ENCODE peak calls at places on chromosomes 4 and X, in ten cellular contexts. One of them, this sample, is unnamed.

GRCh38 chr4:97910005-97910404 is 233.3 kb downstream of the STPG2 start:
- DNase-seq in RWPE2: peak; percentile 20
- DNase-seq in mammary epithelial cell: no peak
- DNase-seq in heart left ventricle: no peak
- DNase-seq in left ventricle myocardium inferior: no peak
- DNase-seq in keratinocyte: no peak
- DNase-seq in adrenal gland: no peak
- DNase-seq in ovary: no peak
- DNase-seq in psoas muscle: no peak
- DNase-seq in IMR-90: no peak
- DNase-seq in this sample: no peak

GRCh38 chrX:48558270-48558669 is 16.0 kb upstream of the RBM3 start:
- DNase-seq in left ventricle myocardium inferior: no peak
- DNase-seq in adrenal gland: no peak
- DNase-seq in keratinocyte: peak; percentile 69
- DNase-seq in mammary epithelial cell: peak; percentile 87
- DNase-seq in psoas muscle: no peak
- DNase-seq in RWPE2: no peak
- DNase-seq in IMR-90: peak; percentile 87
- DNase-seq in ovary: no peak
- DNase-seq in heart left ventricle: no peak
- DNase-seq in this sample: no peak

GRCh38 chr4:124948976-124949597 is 236.6 kb upstream of the ANKRD50 start:
- DNase-seq in left ventricle myocardium inferior: no peak
- DNase-seq in psoas muscle: no peak
- DNase-seq in RWPE2: no peak
- DNase-seq in IMR-90: peak; percentile 65
- DNase-seq in mammary epithelial cell: peak; percentile 32
- DNase-seq in keratinocyte: no peak
- DNase-seq in heart left ventricle: no peak
- DNase-seq in ovary: no peak
- DNase-seq in adrenal gland: no peak
- DNase-seq in this sample: no peak

GRCh38 chr4:83850435-83850834 is 314.5 kb downstream of the GPAT3 start:
- DNase-seq in adrenal gland: no peak
- DNase-seq in heart left ventricle: no peak
- DNase-seq in mammary epithelial cell: no peak
- DNase-seq in psoas muscle: no peak
- DNase-seq in IMR-90: peak; percentile 52
- DNase-seq in RWPE2: no peak
- DNase-seq in left ventricle myocardium inferior: no peak
- DNase-seq in ovary: no peak
- DNase-seq in keratinocyte: no peak
- DNase-seq in this sample: no peak

GRCh38 chrX:2917767-2918166 is 11.4 kb downstream of the ARSD start:
- DNase-seq in keratinocyte: no peak
- DNase-seq in IMR-90: no peak
- DNase-seq in heart left ventricle: no peak
- DNase-seq in left ventricle myocardium inferior: no peak
- DNase-seq in mammary epithelial cell: no peak
- DNase-seq in RWPE2: no peak
- DNase-seq in psoas muscle: peak; percentile 44
- DNase-seq in adrenal gland: no peak
- DNase-seq in ovary: no peak
- DNase-seq in this sample: no peak

GRCh38 chr4:70688795-70689231 is 481 bp downstream of the UTP3 start:
- DNase-seq in RWPE2: no peak
- DNase-seq in left ventricle myocardium inferior: no peak
- DNase-seq in mammary epithelial cell: no peak
- DNase-seq in adrenal gland: no peak
- DNase-seq in psoas muscle: no peak
- DNase-seq in IMR-90: no peak
- DNase-seq in keratinocyte: no peak
- DNase-seq in heart left ventricle: no peak
- DNase-seq in ovary: no peak
- DNase-seq in this sample: no peak

GRCh38 chrX:13285229-13285628 is 34.6 kb downstream of the ATXN3L start:
- DNase-seq in RWPE2: no peak
- DNase-seq in adrenal gland: no peak
- DNase-seq in left ventricle myocardium inferior: no peak
- DNase-seq in IMR-90: no peak
- DNase-seq in ovary: no peak
- DNase-seq in heart left ventricle: no peak
- DNase-seq in keratinocyte: no peak
- DNase-seq in mammary epithelial cell: no peak
- DNase-seq in psoas muscle: no peak
- DNase-seq in this sample: no peak

GRCh38 chrX:137031517-137032377 is 2.0 kb downstream of the GPR101 start:
- DNase-seq in keratinocyte: no peak
- DNase-seq in left ventricle myocardium inferior: no peak
- DNase-seq in ovary: no peak
- DNase-seq in psoas muscle: no peak
- DNase-seq in mammary epithelial cell: peak; percentile 25
- DNase-seq in heart left ventricle: no peak
- DNase-seq in adrenal gland: no peak
- DNase-seq in RWPE2: no peak
- DNase-seq in IMR-90: peak; percentile 10
- DNase-seq in this sample: no peak

GRCh38 chr4:24103434-24104168 is 213.8 kb upstream of the PPARGC1A start:
- DNase-seq in adrenal gland: no peak
- DNase-seq in mammary epithelial cell: no peak
- DNase-seq in IMR-90: peak; percentile 58
- DNase-seq in ovary: no peak
- DNase-seq in heart left ventricle: no peak
- DNase-seq in RWPE2: no peak
- DNase-seq in keratinocyte: no peak
- DNase-seq in psoas muscle: no peak
- DNase-seq in left ventricle myocardium inferior: no peak
- DNase-seq in this sample: no peak

GRCh38 chrX:109600114-109600710 is 24.8 kb downstream of the KCNE5 start:
- DNase-seq in left ventricle myocardium inferior: peak; percentile 18
- DNase-seq in heart left ventricle: peak; percentile 33
- DNase-seq in adrenal gland: no peak
- DNase-seq in keratinocyte: no peak
- DNase-seq in mammary epithelial cell: no peak
- DNase-seq in IMR-90: no peak
- DNase-seq in psoas muscle: peak; percentile 61
- DNase-seq in RWPE2: no peak
- DNase-seq in ovary: no peak
- DNase-seq in this sample: no peak

GRCh38 chr4:76197001-76197743 is 16.5 kb downstream of the SCARB2 start:
- DNase-seq in heart left ventricle: no peak
- DNase-seq in left ventricle myocardium inferior: no peak
- DNase-seq in IMR-90: peak; percentile 41
- DNase-seq in psoas muscle: no peak
- DNase-seq in ovary: peak; percentile 18
- DNase-seq in RWPE2: no peak
- DNase-seq in mammary epithelial cell: peak; percentile 60
- DNase-seq in adrenal gland: no peak
- DNase-seq in keratinocyte: no peak
- DNase-seq in this sample: no peak

GRCh38 chr4:127549521-127549920 is 83.2 kb upstream of the INTU start:
- DNase-seq in RWPE2: no peak
- DNase-seq in adrenal gland: no peak
- DNase-seq in IMR-90: no peak
- DNase-seq in mammary epithelial cell: no peak
- DNase-seq in ovary: no peak
- DNase-seq in left ventricle myocardium inferior: no peak
- DNase-seq in psoas muscle: no peak
- DNase-seq in keratinocyte: no peak
- DNase-seq in heart left ventricle: no peak
- DNase-seq in this sample: no peak

GRCh38 chr4:168408620-168409019 is 71.7 kb downstream of the DDX60L start:
- DNase-seq in left ventricle myocardium inferior: peak; percentile 48
- DNase-seq in IMR-90: peak; percentile 98
- DNase-seq in ovary: peak; percentile 73
- DNase-seq in RWPE2: peak; percentile 77
- DNase-seq in heart left ventricle: no peak
- DNase-seq in adrenal gland: peak; percentile 34
- DNase-seq in keratinocyte: no peak
- DNase-seq in psoas muscle: peak; percentile 62
- DNase-seq in mammary epithelial cell: peak; percentile 88
- DNase-seq in this sample: no peak

GRCh38 chr4:22607382-22607781 is 85.4 kb upstream of the GBA3 start:
- DNase-seq in psoas muscle: peak; percentile 67
- DNase-seq in adrenal gland: peak; percentile 41
- DNase-seq in left ventricle myocardium inferior: peak; percentile 23
- DNase-seq in ovary: no peak
- DNase-seq in RWPE2: no peak
- DNase-seq in IMR-90: peak; percentile 31
- DNase-seq in keratinocyte: no peak
- DNase-seq in heart left ventricle: peak; percentile 45
- DNase-seq in mammary epithelial cell: peak; percentile 35
- DNase-seq in this sample: peak; percentile 57

GRCh38 chr4:74117024-74117534 is 18.1 kb upstream of the CXCL2 start:
- DNase-seq in mammary epithelial cell: peak; percentile 95
- DNase-seq in left ventricle myocardium inferior: peak; percentile 32
- DNase-seq in heart left ventricle: no peak
- DNase-seq in keratinocyte: no peak
- DNase-seq in ovary: no peak
- DNase-seq in RWPE2: no peak
- DNase-seq in IMR-90: peak; percentile 98
- DNase-seq in psoas muscle: peak; percentile 58
- DNase-seq in adrenal gland: peak; percentile 82
- DNase-seq in this sample: no peak

GRCh38 chrX:10769696-10770619 is 149.6 kb upstream of the MID1 start:
- DNase-seq in IMR-90: peak; percentile 61
- DNase-seq in keratinocyte: no peak
- DNase-seq in adrenal gland: no peak
- DNase-seq in ovary: no peak
- DNase-seq in heart left ventricle: no peak
- DNase-seq in mammary epithelial cell: no peak
- DNase-seq in psoas muscle: no peak
- DNase-seq in RWPE2: no peak
- DNase-seq in left ventricle myocardium inferior: no peak
- DNase-seq in this sample: peak; percentile 34

GRCh38 chr4:173835863-173836262 is 305.8 kb upstream of the HAND2 start:
- DNase-seq in keratinocyte: no peak
- DNase-seq in mammary epithelial cell: peak; percentile 3
- DNase-seq in ovary: no peak
- DNase-seq in adrenal gland: no peak
- DNase-seq in RWPE2: no peak
- DNase-seq in IMR-90: peak; percentile 80
- DNase-seq in heart left ventricle: no peak
- DNase-seq in left ventricle myocardium inferior: peak; percentile 16
- DNase-seq in psoas muscle: no peak
- DNase-seq in this sample: no peak

GRCh38 chrX:110180176-110180927 is 137.5 kb downstream of the AMMECR1 start:
- DNase-seq in mammary epithelial cell: peak; percentile 66
- DNase-seq in heart left ventricle: no peak
- DNase-seq in left ventricle myocardium inferior: peak; percentile 22
- DNase-seq in keratinocyte: no peak
- DNase-seq in adrenal gland: peak; percentile 39
- DNase-seq in RWPE2: peak; percentile 68
- DNase-seq in ovary: peak; percentile 69
- DNase-seq in psoas muscle: no peak
- DNase-seq in IMR-90: peak; percentile 84
- DNase-seq in this sample: no peak

DNA sequence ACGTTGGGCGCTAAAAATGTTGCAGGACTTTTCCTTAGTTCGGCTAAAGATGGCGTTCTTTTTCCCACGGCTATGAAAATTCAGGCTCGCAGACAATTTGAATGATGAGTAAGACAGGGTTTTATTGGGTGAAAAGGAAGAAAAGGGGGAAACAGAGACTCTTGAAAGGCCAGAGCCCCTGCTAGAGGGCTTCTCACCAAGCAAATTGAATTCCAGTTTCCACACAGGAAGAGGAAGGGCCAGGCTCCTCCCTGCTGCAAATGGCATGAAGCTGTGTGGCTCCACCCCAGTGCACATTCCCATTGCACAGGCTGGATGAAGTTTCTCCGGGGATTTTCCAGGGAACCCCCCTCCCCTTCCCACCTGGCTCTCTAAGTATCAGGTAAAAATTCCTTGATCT is 210.9 kb downstream of the KLHL4 start:
- DNase-seq in adrenal gland: no peak
- DNase-seq in mammary epithelial cell: no peak
- DNase-seq in ovary: no peak
- DNase-seq in left ventricle myocardium inferior: no peak
- DNase-seq in keratinocyte: no peak
- DNase-seq in RWPE2: no peak
- DNase-seq in IMR-90: no peak
- DNase-seq in heart left ventricle: no peak
- DNase-seq in psoas muscle: no peak
- DNase-seq in this sample: no peak
- H3K4me3 ChIP-seq in adrenal gland: no peak overlapping the region
- H3K4me3 ChIP-seq in mammary epithelial cell: no peak overlapping the region
- H3K4me3 ChIP-seq in ovary: no peak overlapping the region
- H3K4me3 ChIP-seq in left ventricle myocardium inferior: no peak overlapping the region
- H3K4me3 ChIP-seq in keratinocyte: no peak overlapping the region
- H3K4me3 ChIP-seq in RWPE2: no peak overlapping the region
- H3K4me3 ChIP-seq in IMR-90: no peak overlapping the region
- H3K4me3 ChIP-seq in heart left ventricle: no peak overlapping the region
- H3K4me3 ChIP-seq in psoas muscle: no peak overlapping the region
- H3K4me3 ChIP-seq in this sample: no peak overlapping the region

GRCh38 chr4:126405369-126405982 is 1090.7 kb downstream of the FAT4 start:
- DNase-seq in IMR-90: peak; percentile 39
- DNase-seq in heart left ventricle: no peak
- DNase-seq in psoas muscle: no peak
- DNase-seq in ovary: no peak
- DNase-seq in RWPE2: no peak
- DNase-seq in left ventricle myocardium inferior: no peak
- DNase-seq in mammary epithelial cell: peak; percentile 16
- DNase-seq in adrenal gland: no peak
- DNase-seq in keratinocyte: no peak
- DNase-seq in this sample: no peak
- TF ChIP-seq CTCF in IMR-90: peak; percentile 38
- TF ChIP-seq CTCF in heart left ventricle: peak; percentile 45
- TF ChIP-seq CTCF in psoas muscle: peak; percentile 9
- TF ChIP-seq CTCF in ovary: no peak
- TF ChIP-seq CTCF in RWPE2: peak; percentile 29
- TF ChIP-seq CTCF in left ventricle myocardium inferior: peak; percentile 60
- TF ChIP-seq CTCF in mammary epithelial cell: peak; percentile 60
- TF ChIP-seq CTCF in adrenal gland: no peak
- TF ChIP-seq CTCF in keratinocyte: peak; percentile 10
- TF ChIP-seq CTCF in this sample: peak; percentile 41

GRCh38 chr4:184448828-184449227 is 25.5 kb downstream of the IRF2 start:
- DNase-seq in IMR-90: peak; percentile 70
- DNase-seq in ovary: peak; percentile 66
- DNase-seq in psoas muscle: peak; percentile 65
- DNase-seq in keratinocyte: no peak
- DNase-seq in RWPE2: no peak
- DNase-seq in left ventricle myocardium inferior: peak; percentile 52
- DNase-seq in mammary epithelial cell: peak; percentile 16
- DNase-seq in adrenal gland: peak; percentile 56
- DNase-seq in heart left ventricle: no peak
- DNase-seq in this sample: no peak
- H3K4me1 ChIP-seq in IMR-90: peaks cover 18% of the 10 kb centered on the region
- H3K4me1 ChIP-seq in ovary: peaks cover 24% of the 10 kb centered on the region
- H3K4me1 ChIP-seq in psoas muscle: peaks cover 93% of the 10 kb centered on the region
- H3K4me1 ChIP-seq in keratinocyte: peaks cover 22% of the 10 kb centered on the region
- H3K4me1 ChIP-seq in RWPE2: peaks cover 29% of the 10 kb centered on the region
- H3K4me1 ChIP-seq in left ventricle myocardium inferior: peaks cover 100% of the 10 kb centered on the region
- H3K4me1 ChIP-seq in mammary epithelial cell: peaks cover 23% of the 10 kb centered on the region
- H3K4me1 ChIP-seq in adrenal gland: peaks cover 54% of the 10 kb centered on the region
- H3K4me1 ChIP-seq in heart left ventricle: peaks cover 63% of the 10 kb centered on the region
- H3K4me1 ChIP-seq in this sample: no peaks in the 10 kb centered on the region

DNA sequence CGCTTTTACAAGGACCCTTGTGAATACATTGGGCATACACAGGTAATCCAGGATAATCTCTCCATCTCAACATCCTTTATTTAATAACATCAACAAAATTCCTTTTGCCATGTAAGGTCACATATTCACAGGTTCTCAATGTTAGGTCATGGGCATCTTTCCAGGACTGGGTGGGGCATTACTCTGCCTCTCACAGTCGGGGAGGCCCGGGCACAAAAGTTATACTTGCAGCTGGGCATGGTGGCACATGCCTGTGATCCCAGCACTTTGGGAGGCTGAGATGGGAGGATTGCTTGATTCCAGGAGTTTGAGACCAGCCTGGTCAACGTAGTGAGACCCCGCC is 93.7 kb upstream of the AP1S2 start:
- DNase-seq in RWPE2: no peak
- DNase-seq in mammary epithelial cell: peak; percentile 13
- DNase-seq in keratinocyte: peak; percentile 21
- DNase-seq in ovary: no peak
- DNase-seq in IMR-90: no peak
- DNase-seq in left ventricle myocardium inferior: no peak
- DNase-seq in psoas muscle: no peak
- DNase-seq in adrenal gland: no peak
- DNase-seq in heart left ventricle: no peak
- DNase-seq in this sample: no peak
- H3K4me3 ChIP-seq in RWPE2: no peak overlapping the region
- H3K4me3 ChIP-seq in mammary epithelial cell: no peak overlapping the region
- H3K4me3 ChIP-seq in keratinocyte: no peak overlapping the region
- H3K4me3 ChIP-seq in ovary: no peak overlapping the region
- H3K4me3 ChIP-seq in IMR-90: no peak overlapping the region
- H3K4me3 ChIP-seq in left ventricle myocardium inferior: no peak overlapping the region
- H3K4me3 ChIP-seq in psoas muscle: no peak overlapping the region
- H3K4me3 ChIP-seq in adrenal gland: no peak overlapping the region
- H3K4me3 ChIP-seq in heart left ventricle: no peak overlapping the region
- H3K4me3 ChIP-seq in this sample: no peak overlapping the region